ENCODE peak calls at places on chromosomes 7 and 10, in eight cellular contexts. C, E, H, S, L, Z, R and P are unnamed samples.

GRCh38 chr7:55965805-55966421 is 1.5 kb downstream of the NIPSNAP2 start:
- DNase-seq in C (no peak), E (peak), H (no peak), S (no peak), L (peak), Z (no peak), R (no peak), P (no peak)

GRCh38 chr10:131206136-131206995 is 105.2 kb downstream of the TCERG1L start:
- DNase-seq in C (no peak), E (no peak), H (no peak), S (no peak), L (no peak), Z (no peak), R (no peak), P (no peak)

GRCh38 chr10:120949511-120950102 is 98.4 kb downstream of the WDR11 start:
- DNase-seq in C (no peak), E (no peak), H (no peak), S (no peak), L (peak), Z (no peak), R (no peak), P (no peak)

GRCh38 chr7:131336956-131337355 is 9.3 kb downstream of the MKLN1 start:
- DNase-seq in C (no peak), E (no peak), H (no peak), S (no peak), L (peak), Z (peak), R (no peak), P (no peak)

GRCh38 chr10:129940617-129941198 is 23.4 kb downstream of the EBF3 start:
- DNase-seq in C (no peak), E (no peak), H (no peak), S (no peak), L (no peak), Z (no peak), R (no peak), P (no peak)

GRCh38 chr7:83469491-83469890 is 179.4 kb downstream of the SEMA3E start:
- DNase-seq in C (no peak), E (no peak), H (no peak), S (no peak), L (peak), Z (peak), R (no peak), P (no peak)

GRCh38 chr7:106659963-106660861 is 746 bp downstream of the CCDC71L start:
- DNase-seq in C (peak), E (peak), H (peak), S (peak), L (peak), Z (peak), R (peak), P (peak)

GRCh38 chr7:151895695-151896485 is 19.0 kb upstream of the PRKAG2 start:
- DNase-seq in C (no peak), E (no peak), H (no peak), S (no peak), L (no peak), Z (no peak), R (no peak), P (no peak)

GRCh38 chr10:32055478-32056135 is 618 bp downstream of the KIF5B start:
- DNase-seq in C (peak), E (peak), H (no peak), S (peak), L (peak), Z (peak), R (peak), P (peak)

GRCh38 chr10:576130-576465 is 113.4 kb downstream of the DIP2C start:
- DNase-seq in C (no peak), E (no peak), H (no peak), S (no peak), L (no peak), Z (no peak), R (no peak), P (no peak)

GRCh38 chr7:2386964-2387669 is 16.3 kb upstream of the CHST12 start:
- DNase-seq in C (no peak), E (peak), H (no peak), S (no peak), L (no peak), Z (no peak), R (no peak), P (no peak)